ENCODE peak calls at places on chromosomes 16 and 17, in six cellular contexts. G is A549, U is cardiac muscle cell, Y is upper lobe of left lung, V is heart left ventricle, F is heart right ventricle. X is an unnamed sample. For H3K4me1, the result is how much of the 10 kb centered on the place peaks cover.

GRCh38 chr17:41392278-41392677 is 5.1 kb downstream of the KRT31 start:
- DNase-seq in G (no peak), U (no peak), Y (no peak), V (no peak), F (no peak), X (no peak)

GRCh38 chr16:4675864-4676786 is 17.2 kb upstream of the NUDT16L1 start:
- DNase-seq in G (no peak), U (peak), Y (no peak), V (no peak), F (no peak), X (no peak)

GRCh38 chr17:62163847-62164246 is 98.8 kb upstream of the MED13 start:
- DNase-seq in G (no peak), U (no peak), Y (no peak), V (no peak), F (no peak), X (no peak)

GRCh38 chr17:80947200-80947940 is 44.3 kb upstream of the CHMP6 start:
- DNase-seq in G (no peak), U (no peak), Y (no peak), V (no peak), F (peak), X (no peak)

GRCh38 chr16:69930117-69930776 is 20.9 kb upstream of the CLEC18A start:
- DNase-seq in G (peak), U (peak), Y (peak), V (peak), F (peak), X (no peak)

GRCh38 chr16:17106243-17106791 is 364.4 kb downstream of the XYLT1 start:
- DNase-seq in G (no peak), U (peak), Y (no peak), V (no peak), F (no peak), X (no peak)

GRCh38 chr17:41812176-41813038 is at the start of gene FKBP10:
- DNase-seq in G (peak), U (peak), Y (peak), V (peak), F (peak), X (peak)

GRCh38 chr16:54270711-54271110 is 15.9 kb downstream of the IRX3 start:
- DNase-seq in G (no peak), U (no peak), Y (no peak), V (no peak), F (no peak), X (no peak)

GRCh38 chr16:65524997-65525396 is 403.1 kb upstream of the CDH11 start:
- DNase-seq in G (no peak), U (no peak), Y (no peak), V (peak), F (no peak), X (no peak)

GRCh38 chr17:15273141-15273793 is 8.1 kb upstream of the PMP22 start:
- DNase-seq in G (peak), U (no peak), Y (no peak), V (no peak), F (no peak), X (no peak)

GRCh38 chr16:85216522-85217375 is 104.5 kb upstream of the CIBAR2 start:
- DNase-seq in G (no peak), U (no peak), Y (no peak), V (no peak), F (no peak), X (no peak)

GRCh38 chr16:952321-952720 is 18.5 kb downstream of the LMF1 start:
- DNase-seq in G (no peak), U (no peak), Y (no peak), V (no peak), F (no peak), X (no peak)

GRCh38 chr16:2026461-2027023 is at the start of gene NHERF2:
- DNase-seq in G (no peak), U (peak), Y (peak), V (peak), F (peak), X (no peak)

GRCh38 chr16:55225972-55226542 is 97.9 kb upstream of the IRX6 start:
- DNase-seq in G (no peak), U (no peak), Y (no peak), V (no peak), F (no peak), X (no peak)

GRCh38 chr16:71845639-71846431 is at the start of gene ATXN1L:
- DNase-seq in G (peak), U (peak), Y (peak), V (peak), F (peak), X (peak)

GRCh38 chr16:84825896-84826557 is 6.2 kb downstream of the CRISPLD2 start:
- DNase-seq in G (no peak), U (no peak), Y (no peak), V (no peak), F (no peak), X (no peak)

GRCh38 chr17:50123649-50124349 is 6.2 kb downstream of the SAMD14 start:
- DNase-seq in G (no peak), U (no peak), Y (no peak), V (no peak), F (no peak), X (no peak)

GRCh38 chr16:57531253-57531575 is 5.2 kb downstream of the CCDC102A start:
- DNase-seq in G (no peak), U (no peak), Y (peak), V (no peak), F (no peak), X (no peak)

GRCh38 chr16:87924937-87925670 is 11.2 kb downstream of the CA5A start:
- DNase-seq in G (no peak), U (no peak), Y (no peak), V (no peak), F (no peak), X (no peak)

GRCh38 chr17:64170286-64170685 is 40.3 kb upstream of the ERN1 start:
- DNase-seq in G (no peak), U (no peak), Y (no peak), V (no peak), F (no peak), X (no peak)

GRCh38 chr16:59342669-59343068 is 608.6 kb upstream of the GOT2 start:
- DNase-seq in G (no peak), U (no peak), Y (no peak), V (no peak), F (no peak), X (no peak)

GRCh38 chr16:48024042-48024441 is 131.8 kb downstream of the ABCC12 start:
- DNase-seq in G (no peak), U (no peak), Y (no peak), V (no peak), F (no peak), X (no peak)

GRCh38 chr17:81493198-81494038 is 19.2 kb downstream of the ACTG1 start:
- DNase-seq in G (no peak), U (no peak), Y (peak), V (no peak), F (peak), X (no peak)

GRCh38 chr16:29315916-29316517 is 90.5 kb downstream of the NPIPB11 start:
- DNase-seq in G (no peak), U (no peak), Y (no peak), V (no peak), F (no peak), X (no peak)

GRCh38 chr16:81276323-81276722 is 37.8 kb downstream of the BCO1 start:
- DNase-seq in G (no peak), U (no peak), Y (no peak), V (no peak), F (no peak), X (no peak)

GRCh38 chr16:610513-611381 is 20.0 kb upstream of the WFIKKN1 start:
- DNase-seq in G (no peak), U (peak), Y (peak), V (peak), F (no peak), X (no peak)

GRCh38 chr17:72120878-72121163 is at the start of gene SOX9:
- DNase-seq in G (peak), U (peak), Y (peak), V (peak), F (peak), X (no peak)

GRCh38 chr16:8874388-8874787 is 5.6 kb upstream of the CARHSP1 start:
- DNase-seq in G (no peak), U (no peak), Y (no peak), V (no peak), F (no peak), X (no peak)

GRCh38 chr17:8221663-8222379 is 11.4 kb upstream of the AURKB start:
- DNase-seq in G (peak), U (peak), Y (peak), V (peak), F (peak), X (peak)

DNA sequence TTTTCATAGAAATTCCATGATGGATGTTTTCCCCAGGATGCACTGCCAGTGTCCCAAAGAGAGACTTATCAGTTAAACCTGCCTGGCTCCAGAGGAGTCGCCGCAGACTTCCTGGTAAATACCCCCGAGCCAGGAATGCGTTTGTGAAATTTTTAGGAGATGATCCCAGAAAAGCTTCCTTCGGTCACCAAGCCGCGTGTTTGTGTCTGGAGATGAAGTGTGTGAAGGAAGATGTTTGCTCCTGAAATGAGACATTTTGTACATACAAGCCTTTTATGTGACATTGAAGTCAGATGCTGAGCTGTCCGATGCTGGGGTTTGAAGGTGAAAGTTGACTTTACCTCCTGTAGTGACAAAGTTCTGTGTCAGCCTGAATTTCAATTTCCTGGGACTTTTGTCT is 188.7 kb downstream of the MSI2 start:
- DNase-seq in G (peak), U (peak), Y (no peak), V (no peak), F (no peak), X (no peak)
- H3K4me1 ChIP-seq in G (half or more), U (half or more), Y (under half), V (under half), F (half or more), X (under half)

GRCh38 chr16:31131416-31131815 is 4.1 kb downstream of the PRSS8 start:
- DNase-seq in G (no peak), U (no peak), Y (no peak), V (no peak), F (no peak), X (no peak)

GRCh38 chr16:31130899-31131298 is 4.6 kb downstream of the PRSS8 start:
- DNase-seq in G (no peak), U (no peak), Y (peak), V (no peak), F (no peak), X (no peak)

GRCh38 chr16:31129568-31130335 is 5.8 kb downstream of the PRSS8 start:
- DNase-seq in G (no peak), U (no peak), Y (peak), V (peak), F (peak), X (no peak)

GRCh38 chr16:31128711-31129567 is 6.6 kb downstream of the PRSS8 start:
- DNase-seq in G (no peak), U (no peak), Y (peak), V (peak), F (peak), X (no peak)

GRCh38 chr16:31130336-31130812 is 5.2 kb downstream of the PRSS8 start:
- DNase-seq in G (no peak), U (no peak), Y (peak), V (no peak), F (peak), X (no peak)
- H3K27ac ChIP-seq in G (no peak), U (no peak), Y (peak), V (peak), F (peak), X (no peak)

GRCh38 chr17:28131592-28131991 is 89.1 kb downstream of the NLK start:
- DNase-seq in G (no peak), U (no peak), Y (no peak), V (no peak), F (no peak), X (no peak)
- TF ChIP-seq CTCF in G (no peak), U (no peak), Y (no peak), V (no peak), F (no peak), X (no peak)

GRCh38 chr17:68074279-68074678 is 38.7 kb downstream of the KPNA2 start:
- DNase-seq in G (no peak), U (no peak), Y (no peak), V (no peak), F (no peak), X (no peak)
- H3K4me1 ChIP-seq in G (under half), U (under half), Y (under half), V (under half), F (under half), X (under half)

GRCh38 chr17:65456368-65457151 is 104.9 kb downstream of the AXIN2 start:
- DNase-seq in G (no peak), U (peak), Y (no peak), V (no peak), F (no peak), X (no peak)
- H3K27ac ChIP-seq in G (no peak), U (peak), Y (peak), V (peak), F (peak), X (no peak)

X was measured in thoracic aorta.